ENCODE peak calls at places on chromosomes 7 and 10, in six cellular contexts. A is right cardiac atrium, Q is heart right ventricle, I is cardiac muscle cell, G is thoracic aorta, P is IMR-90. H is an unnamed sample. For H3K4me1 and H3K9me3, the result is how much of the 10 kb centered on the place peaks cover.

GRCh38 chr10:8722835-8723234 is 668.3 kb downstream of the GATA3 start:
- DNase-seq in Q (no peak), A (no peak), G (no peak), P (no peak), I (no peak), H (no peak)

GRCh38 chr10:49093922-49094321 is 21.4 kb downstream of the VSTM4 start:
- DNase-seq in I (no peak), A (no peak), G (no peak), P (no peak), Q (no peak), H (no peak)

GRCh38 chr10:58293989-58294388 is 25.0 kb downstream of the CISD1 start:
- DNase-seq in P (no peak), I (no peak), A (no peak), G (no peak), Q (no peak), H (no peak)

GRCh38 chr10:75350791-75351190 is 50.8 kb downstream of the ZNF503 start:
- DNase-seq in I (no peak), G (no peak), P (peak), A (no peak), Q (no peak), H (no peak)

GRCh38 chr7:94045566-94045965 is 41.4 kb upstream of the BET1 start:
- DNase-seq in G (no peak), Q (no peak), P (no peak), A (no peak), I (no peak), H (no peak)

GRCh38 chr7:88146611-88147010 is 73.2 kb downstream of the SRI start:
- DNase-seq in A (no peak), Q (no peak), P (no peak), G (no peak), I (no peak), H (no peak)

GRCh38 chr10:126250045-126250444 is 138.2 kb downstream of the ADAM12 start:
- DNase-seq in P (no peak), I (no peak), G (no peak), A (no peak), Q (no peak), H (no peak)

GRCh38 chr7:95511716-95512260 is 26.0 kb downstream of the ASB4 start:
- DNase-seq in Q (peak), A (peak), G (peak), I (peak), P (peak), H (peak)

GRCh38 chr10:69327463-69328345 is 49.4 kb downstream of the HK1 start:
- DNase-seq in P (peak), I (peak), G (no peak), A (peak), Q (peak), H (peak)

GRCh38 chr7:32318300-32319018 is 171.7 kb downstream of the LSM5 start:
- DNase-seq in P (no peak), I (no peak), A (peak), G (no peak), Q (peak), H (no peak)

GRCh38 chr7:23021581-23021980 is 7.7 kb upstream of the HYCC1 start:
- DNase-seq in A (no peak), G (no peak), P (no peak), I (no peak), Q (no peak), H (no peak)

GRCh38 chr10:62687230-62687748 is 117.2 kb upstream of the ADO start:
- DNase-seq in I (no peak), A (no peak), P (peak), G (no peak), Q (no peak), H (no peak)

GRCh38 chr7:17078298-17078697 is 196.5 kb upstream of the AGR3 start:
- DNase-seq in G (no peak), P (no peak), A (no peak), Q (no peak), I (no peak), H (no peak)

GRCh38 chr7:18013936-18014335 is 13.7 kb downstream of the PRPS1L1 start:
- DNase-seq in P (peak), I (no peak), A (no peak), G (no peak), Q (no peak), H (no peak)

GRCh38 chr7:30894866-30895408 is 16.7 kb upstream of the AQP1 start:
- DNase-seq in G (no peak), P (no peak), A (no peak), Q (no peak), I (no peak), H (no peak)

GRCh38 chr7:136865236-136865635 is 3.2 kb upstream of the CHRM2 start:
- DNase-seq in Q (no peak), A (peak), G (no peak), I (no peak), P (no peak), H (no peak)

GRCh38 chr7:135274495-135275268 is 41.0 kb downstream of the STRA8 start:
- DNase-seq in I (peak), P (peak), Q (peak), A (peak), G (peak), H (peak)

GRCh38 chr7:96238474-96238873 is 83.4 kb downstream of the SLC25A13 start:
- DNase-seq in I (no peak), A (no peak), P (no peak), G (no peak), Q (no peak), H (no peak)

GRCh38 chr10:21100871-21101514 is 203.9 kb upstream of the NEBL start:
- DNase-seq in A (no peak), G (no peak), P (no peak), Q (no peak), I (no peak), H (no peak)

GRCh38 chr7:15972767-15973362 is 286.4 kb upstream of the MEOX2 start:
- DNase-seq in Q (peak), P (peak), G (no peak), I (no peak), A (no peak), H (peak)

GRCh38 chr10:91163709-91164474 is 56.6 kb upstream of the PCGF5 start:
- DNase-seq in Q (peak), P (peak), I (peak), G (peak), A (peak), H (peak)

GRCh38 chr10:43287056-43288007 is 20.5 kb upstream of the RASGEF1A start:
- DNase-seq in Q (no peak), A (no peak), P (no peak), I (no peak), G (no peak), H (no peak)

GRCh38 chr7:51187941-51188340 is 128.7 kb downstream of the COBL start:
- DNase-seq in I (peak), A (peak), P (no peak), Q (peak), G (no peak), H (no peak)

GRCh38 chr7:77269360-77270075 is 69.9 kb upstream of the FGL2 start:
- DNase-seq in P (peak), A (peak), I (peak), G (no peak), Q (no peak), H (no peak)

GRCh38 chr7:111292026-111292430 is 201.1 kb downstream of the LRRN3 start:
- DNase-seq in P (peak), I (no peak), A (no peak), G (no peak), Q (no peak), H (no peak)

GRCh38 chr10:29389935-29390334 is 101.1 kb downstream of the LYZL1 start:
- DNase-seq in P (peak), I (no peak), A (no peak), Q (no peak), G (no peak), H (no peak)

GRCh38 chr7:99489235-99489634 is 10.8 kb downstream of the ZNF394 start:
- DNase-seq in Q (no peak), G (no peak), P (no peak), I (no peak), A (no peak), H (no peak)

GRCh38 chr7:1571261-1571650 is 1.4 kb upstream of the PSMG3 start:
- DNase-seq in G (no peak), I (no peak), Q (no peak), P (peak), A (peak), H (no peak)

GRCh38 chr7:77653572-77653971 is 42.7 kb upstream of the RSBN1L start:
- DNase-seq in A (no peak), G (no peak), P (no peak), Q (no peak), I (no peak), H (no peak)

GRCh38 chr7:133023370-133024075 is 58.4 kb downstream of the CHCHD3 start:
- DNase-seq in I (no peak), P (no peak), A (no peak), Q (no peak), G (no peak), H (no peak)

GRCh38 chr7:76291346-76292205 is 10.9 kb upstream of the HSPB1 start:
- DNase-seq in A (peak), Q (peak), P (peak), I (peak), G (peak), H (peak)

DNA sequence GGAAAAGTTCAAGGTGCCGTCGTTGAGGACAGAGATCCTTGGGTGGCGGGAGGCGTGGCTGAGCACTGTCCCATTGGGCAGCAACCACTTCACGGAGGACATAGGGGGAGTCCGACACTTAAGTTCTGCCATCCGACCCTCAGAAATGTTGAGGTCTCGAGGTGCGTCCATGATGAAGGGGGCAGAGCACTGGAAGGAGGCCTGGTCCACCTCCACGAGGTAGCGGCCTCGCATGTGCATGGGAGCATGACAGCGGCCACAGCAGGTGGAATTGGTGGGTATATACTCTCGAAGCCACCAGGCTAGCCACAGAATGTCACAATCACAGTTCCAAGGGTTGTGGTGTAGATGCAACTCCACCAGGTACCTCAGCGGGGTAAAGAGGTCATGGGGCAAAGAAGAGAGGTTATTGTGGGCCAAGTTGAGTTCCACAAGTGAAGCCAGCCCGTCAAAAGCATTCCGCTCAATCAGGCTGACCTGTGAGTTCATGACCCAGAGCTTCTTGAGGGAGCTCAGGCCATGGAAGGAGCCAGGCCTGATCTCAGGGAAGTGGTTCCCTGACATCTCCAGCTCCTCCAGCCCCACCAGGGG is 1.7 kb downstream of the LRRC4 start:
- DNase-seq in Q (no peak), A (no peak), P (no peak), I (no peak), G (no peak), H (no peak)
- H3K4me1 ChIP-seq in Q (under half), A (under half), P (under half), I (under half), G (under half), H (under half)

GRCh38 chr7:8130663-8131062 is 131.3 kb downstream of the ICA1 start:
- DNase-seq in A (no peak), I (no peak), P (no peak), G (no peak), Q (no peak), H (no peak)

GRCh38 chr7:8131694-8132605 is 130.0 kb downstream of the ICA1 start:
- DNase-seq in G (no peak), I (no peak), Q (no peak), A (no peak), P (no peak), H (no peak)

GRCh38 chr7:8135417-8135816 is 126.5 kb downstream of the ICA1 start:
- DNase-seq in G (no peak), P (no peak), A (no peak), I (no peak), Q (no peak), H (no peak)

GRCh38 chr7:8133955-8134733 is 127.8 kb downstream of the ICA1 start:
- DNase-seq in Q (no peak), P (no peak), A (no peak), G (no peak), I (no peak), H (no peak)

DNA sequence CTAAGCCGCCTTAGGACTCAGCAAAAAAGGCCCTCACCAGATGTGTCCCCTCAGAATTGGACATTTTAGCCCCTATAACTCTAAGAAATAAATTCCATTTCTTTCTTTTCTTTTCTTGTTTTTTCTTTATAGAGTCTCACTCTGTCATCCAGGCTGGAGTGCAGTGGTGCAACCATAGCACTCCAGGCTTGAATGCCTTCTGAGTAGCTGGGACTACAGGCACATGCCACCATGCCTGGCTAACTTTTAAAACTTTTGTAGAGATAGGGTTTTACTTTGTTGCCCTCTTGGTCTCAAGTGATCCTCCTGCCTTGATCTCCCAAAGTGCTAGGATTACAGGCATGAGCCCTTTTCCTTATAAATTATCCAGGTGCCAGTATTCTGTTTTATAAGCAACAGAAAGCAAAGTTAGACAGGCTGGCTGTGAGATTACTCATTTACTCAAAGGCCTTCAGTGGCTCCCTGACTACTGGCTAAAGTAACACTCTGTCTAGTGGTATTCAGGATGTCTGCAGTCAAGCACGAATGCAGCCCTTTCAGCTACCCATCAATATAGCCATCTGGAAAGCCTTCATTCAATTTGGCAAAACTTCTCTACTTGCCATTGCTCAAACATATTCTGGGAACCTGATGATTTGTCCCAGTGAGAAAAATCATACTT is 128.6 kb downstream of the ICA1 start:
- DNase-seq in I (no peak), Q (no peak), A (no peak), G (no peak), P (no peak), H (no peak)
- H3K27ac ChIP-seq in I (no peak), Q (no peak), A (no peak), G (no peak), P (no peak), H (no peak)

GRCh38 chr7:145957160-145957890 is 159.3 kb upstream of the CNTNAP2 start:
- DNase-seq in I (no peak), Q (no peak), G (no peak), A (no peak), P (no peak), H (no peak)
- H3K9me3 ChIP-seq in I (under half), Q (under half), G (under half), A (under half), P (under half), H (under half)

GRCh38 chr10:132906106-132906505 is 36.3 kb downstream of the CFAP46 start:
- DNase-seq in P (no peak), A (peak), I (no peak), G (no peak), Q (no peak), H (peak)

GRCh38 chr10:132907901-132908620 is 34.3 kb downstream of the CFAP46 start:
- DNase-seq in A (peak), Q (no peak), G (no peak), I (no peak), P (no peak), H (no peak)

GRCh38 chr10:132904814-132905649 is 37.3 kb downstream of the CFAP46 start:
- DNase-seq in I (no peak), G (no peak), P (peak), A (peak), Q (no peak), H (peak)

GRCh38 chr10:132905661-132906060 is 36.7 kb downstream of the CFAP46 start:
- DNase-seq in P (no peak), G (no peak), I (no peak), Q (no peak), A (no peak), H (no peak)

GRCh38 chr10:132906836-132907235 is 35.5 kb downstream of the CFAP46 start:
- DNase-seq in G (no peak), A (peak), P (no peak), Q (no peak), I (no peak), H (peak)
- H3K4me1 ChIP-seq in G (under half), A (under half), P (under half), Q (under half), I (under half), H (under half)

GRCh38 chr10:93447019-93447418 is 35.1 kb downstream of the MYOF start:
- DNase-seq in Q (no peak), I (no peak), G (no peak), P (no peak), A (no peak), H (no peak)

GRCh38 chr10:93445097-93445960 is 36.8 kb downstream of the MYOF start:
- DNase-seq in G (peak), Q (peak), I (peak), A (peak), P (peak), H (peak)

GRCh38 chr10:93451244-93451947 is 30.7 kb downstream of the MYOF start:
- DNase-seq in P (no peak), A (no peak), Q (no peak), G (no peak), I (no peak), H (no peak)

GRCh38 chr10:93445978-93446720 is 36.0 kb downstream of the MYOF start:
- DNase-seq in A (no peak), G (no peak), I (no peak), P (no peak), Q (no peak), H (no peak)

DNA sequence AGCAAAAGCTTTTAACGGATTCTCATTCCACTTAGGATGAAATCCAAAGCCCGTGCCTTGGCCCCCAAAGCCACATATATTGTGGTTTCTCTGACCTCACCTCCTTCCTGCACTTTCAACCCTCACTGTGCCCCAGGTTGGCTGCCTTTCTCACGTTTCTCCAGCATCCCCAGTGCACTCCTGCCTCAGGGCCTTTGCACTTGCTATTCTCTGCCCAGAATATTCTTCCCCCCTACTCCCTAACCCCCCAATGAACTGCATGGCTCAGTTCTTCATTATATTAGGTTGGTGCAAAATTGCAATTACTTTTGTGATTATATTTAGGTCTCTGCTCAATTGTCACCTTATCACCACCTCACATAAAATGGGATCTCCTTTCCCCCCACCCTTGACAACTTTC is 34.2 kb downstream of the MYOF start:
- DNase-seq in P (no peak), G (no peak), I (no peak), A (no peak), Q (no peak), H (no peak)
- H3K27ac ChIP-seq in P (no peak), G (peak), I (no peak), A (no peak), Q (no peak), H (peak)

DNA sequence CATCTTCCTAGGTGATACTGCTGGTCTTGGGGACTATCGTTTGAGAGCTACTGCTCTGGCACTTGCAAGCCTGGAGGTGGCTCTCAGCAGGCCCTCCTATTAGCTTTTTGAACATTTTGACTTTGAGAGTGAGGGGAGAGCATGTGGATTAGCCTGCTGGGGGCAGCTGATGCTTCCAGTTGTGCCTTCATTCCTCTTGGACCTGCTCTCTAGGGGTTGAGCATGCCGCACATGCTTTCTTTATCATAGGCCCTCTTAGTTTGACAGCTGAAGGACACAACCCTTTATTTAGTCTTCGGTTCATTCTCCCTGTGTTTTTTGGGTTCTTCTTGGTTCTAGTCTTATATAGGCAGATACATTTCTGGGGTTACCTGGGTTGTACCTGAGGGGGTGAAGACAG is 132.1 kb downstream of the GALNT17 start:
- DNase-seq in G (no peak), Q (peak), P (no peak), A (no peak), I (peak), H (no peak)
- H3K9me3 ChIP-seq in G (under half), Q (under half), P (under half), A (under half), I (under half), H (under half)

GRCh38 chr10:79269443-79269842 is 77.8 kb upstream of the PPIF start:
- DNase-seq in P (no peak), I (no peak), G (no peak), A (no peak), Q (no peak), H (no peak)
- H3K4me1 ChIP-seq in P (under half), I (under half), G (half or more), A (under half), Q (half or more), H (under half)

H was measured in tibial artery.